ENCODE peak calls at places on chromosomes 7 and 10, in seven cellular contexts. Z is fibroblast of the aortic adventitia, R is nephron progenitor cell, C is neural crest cell, E is AG09319, K is right lobe of liver, T is OCI-LY7. X is an unnamed sample.

GRCh38 chr7:18426564-18427226 is 68.9 kb upstream of the HDAC9 start:
- DNase-seq in E (no peak), R (no peak), K (no peak), C (no peak), T (no peak), Z (peak; percentile 42), X (no peak)

GRCh38 chr10:113085776-113086175 is 135.7 kb downstream of the TCF7L2 start:
- DNase-seq in E (no peak), R (no peak), C (no peak), Z (no peak), K (no peak), T (no peak), X (no peak)

GRCh38 chr7:128171342-128171918 is 69.6 kb upstream of the LEP start:
- DNase-seq in R (no peak), T (no peak), E (no peak), Z (no peak), C (no peak), K (no peak), X (no peak)

GRCh38 chr10:47438857-47439474 is 44.9 kb downstream of the ANXA8 start:
- DNase-seq in C (peak; percentile 23), K (peak; percentile 63), Z (peak; percentile 82), R (peak; percentile 32), T (peak; percentile 2), E (peak; percentile 31), X (no peak)

GRCh38 chr7:101625076-101625914 is 3.8 kb downstream of the MYL10 start:
- DNase-seq in K (no peak), T (peak; percentile 10), R (peak; percentile 36), Z (no peak), C (no peak), E (no peak), X (no peak)

GRCh38 chr10:13224210-13224995 is 9.8 kb downstream of the UCMA start:
- DNase-seq in Z (no peak), E (no peak), T (peak; percentile 10), C (no peak), K (no peak), R (peak; percentile 15), X (no peak)

GRCh38 chr7:143934526-143935340 is at the start of gene OR2F2:
- DNase-seq in T (no peak), E (no peak), Z (peak; percentile 88), C (no peak), R (no peak), K (no peak), X (no peak)

GRCh38 chr10:104333728-104334373 is 4.4 kb downstream of the ITPRIP start:
- DNase-seq in E (no peak), R (no peak), C (no peak), K (no peak), Z (no peak), T (no peak), X (no peak)

GRCh38 chr10:97821308-97822038 is 28.2 kb upstream of the GOLGA7B start:
- DNase-seq in C (no peak), Z (no peak), K (no peak), R (no peak), E (no peak), T (no peak), X (no peak)

GRCh38 chr7:157727964-157728615 is 391.3 kb downstream of the DNAJB6 start:
- DNase-seq in C (no peak), Z (no peak), R (no peak), T (no peak), E (no peak), K (no peak), X (no peak)

GRCh38 chr7:70092314-70093303 is 494.3 kb downstream of the AUTS2 start:
- DNase-seq in Z (peak; percentile 48), T (no peak), C (no peak), R (no peak), E (no peak), K (no peak), X (no peak)

GRCh38 chr10:129385600-129385999 is 81.4 kb upstream of the MGMT start:
- DNase-seq in R (no peak), T (no peak), C (no peak), K (no peak), E (no peak), Z (no peak), X (no peak)

GRCh38 chr7:159030490-159031134 is 114.1 kb downstream of the VIPR2 start:
- DNase-seq in R (peak; percentile 80), Z (no peak), C (peak; percentile 61), K (peak; percentile 52), E (no peak), T (no peak), X (peak; percentile 54)
- TF ChIP-seq CTCF in R (peak; percentile 49), Z (peak; percentile 17), C (peak; percentile 62), K (peak; percentile 14), E (no peak), T (no peak), X (peak; percentile 3)

GRCh38 chr7:142865766-142866165 is 10.9 kb downstream of the EPHB6 start:
- DNase-seq in Z (no peak), K (no peak), T (no peak), C (no peak), R (no peak), E (no peak), X (no peak)

GRCh38 chr7:142864980-142865747 is 10.3 kb downstream of the EPHB6 start:
- DNase-seq in C (no peak), R (no peak), E (no peak), T (no peak), K (no peak), Z (no peak), X (no peak)

GRCh38 chr7:142867097-142867378 is 12.2 kb downstream of the EPHB6 start:
- DNase-seq in K (no peak), T (no peak), C (no peak), Z (no peak), E (no peak), R (no peak), X (no peak)

GRCh38 chr7:142867398-142868187 is 12.7 kb downstream of the EPHB6 start:
- DNase-seq in K (no peak), Z (no peak), E (no peak), C (no peak), R (no peak), T (no peak), X (no peak)

GRCh38 chr7:142866361-142867096 is 11.7 kb downstream of the EPHB6 start:
- DNase-seq in C (peak; percentile 29), Z (peak; percentile 22), T (peak; percentile 29), K (no peak), R (peak; percentile 60), E (no peak), X (no peak)
- TF ChIP-seq CTCF in C (peak; percentile 61), Z (peak; percentile 65), T (peak; percentile 78), K (peak; percentile 66), R (peak; percentile 54), E (peak; percentile 55), X (peak; percentile 70)

GRCh38 chr10:8053446-8054242 is 844 bp upstream of the GATA3 start:
- DNase-seq in Z (peak; percentile 68), E (peak; percentile 18), T (peak; percentile 85), C (peak; percentile 85), K (peak; percentile 92), R (peak; percentile 96), X (peak; percentile 96)
- TF ChIP-seq CTCF in Z (peak; percentile 86), E (peak; percentile 61), T (peak; percentile 11), C (peak; percentile 85), K (peak; percentile 82), R (peak; percentile 85), X (peak; percentile 98)

GRCh38 chr10:35639651-35640311 is 2.3 kb downstream of the FZD8 start:
- DNase-seq in E (no peak), K (peak; percentile 28), C (peak; percentile 34), Z (peak; percentile 55), R (peak; percentile 58), T (no peak), X (no peak)

GRCh38 chr10:35639021-35639521 is 3.0 kb downstream of the FZD8 start:
- DNase-seq in T (no peak), E (no peak), Z (peak; percentile 25), C (no peak), R (peak; percentile 47), K (no peak), X (no peak)

GRCh38 chr10:35641430-35642015 is 573 bp downstream of the FZD8 start:
- DNase-seq in K (no peak), T (peak; percentile 48), R (peak; percentile 61), E (no peak), Z (peak; percentile 37), C (peak; percentile 26), X (peak; percentile 45)

GRCh38 chr10:35640951-35641429 is 1.1 kb downstream of the FZD8 start:
- DNase-seq in K (peak; percentile 73), C (peak; percentile 62), Z (peak; percentile 85), E (peak; percentile 54), R (peak; percentile 68), T (peak; percentile 83), X (peak; percentile 45)

GRCh38 chr10:35640474-35640873 is 1.6 kb downstream of the FZD8 start:
- DNase-seq in K (peak; percentile 80), E (no peak), C (peak; percentile 61), Z (peak; percentile 74), T (peak; percentile 65), R (peak; percentile 78), X (peak; percentile 68)
- TF ChIP-seq CTCF in K (peak; percentile 41), E (peak; percentile 21), C (peak; percentile 58), Z (peak; percentile 35), T (peak; percentile 28), R (peak; percentile 22), X (peak; percentile 71)

GRCh38 chr10:75405201-75406143 is 3.9 kb upstream of the ZNF503 start:
- DNase-seq in E (no peak), Z (peak; percentile 27), T (no peak), R (peak; percentile 77), C (peak; percentile 34), K (no peak), X (no peak)

GRCh38 chr10:75404023-75404334 is 2.4 kb upstream of the ZNF503 start:
- DNase-seq in C (no peak), T (no peak), Z (peak; percentile 20), R (no peak), E (no peak), K (no peak), X (no peak)

GRCh38 chr10:75406158-75407065 is 4.8 kb upstream of the ZNF503 start:
- DNase-seq in C (peak; percentile 7), T (no peak), R (peak; percentile 43), E (no peak), K (no peak), Z (peak; percentile 25), X (no peak)

GRCh38 chr10:75403144-75404022 is 1.8 kb upstream of the ZNF503 start:
- DNase-seq in T (no peak), Z (peak; percentile 52), R (peak; percentile 82), K (peak; percentile 49), E (no peak), C (peak; percentile 45), X (no peak)

GRCh38 chr10:75404335-75405200 is 3.0 kb upstream of the ZNF503 start:
- DNase-seq in E (no peak), K (peak; percentile 42), Z (peak; percentile 22), C (peak; percentile 36), R (peak; percentile 76), T (no peak), X (peak; percentile 40)
- TF ChIP-seq CTCF in E (no peak), K (no peak), Z (no peak), C (peak; percentile 16), R (no peak), T (no peak), X (no peak)

GRCh38 chr10:128116851-128117615 is 9.2 kb downstream of the MKI67 start:
- DNase-seq in Z (no peak), E (no peak), C (no peak), K (no peak), R (no peak), T (no peak), X (no peak)
- TF ChIP-seq CTCF in Z (no peak), E (no peak), C (peak; percentile 38), K (no peak), R (no peak), T (peak; percentile 73), X (peak; percentile 24)